ENCODE peak calls at places on chromosomes 11 and 22, in seven cellular contexts. V is esophagus muscularis mucosa, C is transverse colon, E is sigmoid colon, M is SK-N-SH, A is Panc1, Y is HCT116. B is an unnamed sample. For H3K36me3, the result is how much of the 10 kb centered on the place peaks cover.

GRCh38 chr11:126134461-126135155 is 71.9 kb upstream of the CDON start:
- DNase-seq in Y (no peak), M (no peak), C (no peak), V (no peak), E (peak), A (no peak), B (no peak)

GRCh38 chr11:63534895-63535461 is 1.6 kb upstream of the PLAAT4 start:
- DNase-seq in Y (no peak), M (no peak), V (no peak), C (no peak), A (no peak), E (no peak), B (no peak)

GRCh38 chr11:60933416-60933815 is 9.2 kb downstream of the TMEM132A start:
- DNase-seq in M (no peak), E (no peak), Y (no peak), C (no peak), A (no peak), V (no peak), B (no peak)

GRCh38 chr22:35212020-35212419 is 45.3 kb upstream of the HMGXB4 start:
- DNase-seq in M (no peak), E (no peak), A (no peak), V (no peak), Y (no peak), C (no peak), B (no peak)

GRCh38 chr22:23889620-23890019 is 4.6 kb upstream of the MIF start:
- DNase-seq in Y (no peak), C (no peak), V (no peak), M (no peak), A (no peak), E (no peak), B (no peak)

GRCh38 chr22:19476023-19476422 is 3.0 kb downstream of the UFD1 start:
- DNase-seq in A (no peak), C (no peak), M (no peak), V (no peak), E (no peak), Y (no peak), B (no peak)

GRCh38 chr22:43782448-43782847 is 29.7 kb downstream of the EFCAB6 start:
- DNase-seq in C (no peak), Y (no peak), V (no peak), M (no peak), A (no peak), E (no peak), B (no peak)

GRCh38 chr11:5891216-5891800 is 1.7 kb upstream of the OR52E5 start:
- DNase-seq in V (no peak), M (peak), A (peak), C (no peak), Y (no peak), E (no peak), B (peak)

GRCh38 chr11:10122337-10123197 is 171.5 kb downstream of the SBF2 start:
- DNase-seq in V (no peak), M (no peak), A (no peak), E (peak), Y (peak), C (no peak), B (no peak)

GRCh38 chr11:91742155-91742554 is 482.5 kb upstream of the FAT3 start:
- DNase-seq in E (no peak), C (no peak), A (no peak), V (no peak), Y (no peak), M (no peak), B (no peak)

GRCh38 chr11:30983143-30983542 is 386.4 kb downstream of the DCDC1 start:
- DNase-seq in A (no peak), V (no peak), C (no peak), M (no peak), Y (no peak), E (no peak), B (no peak)

GRCh38 chr22:49946612-49947295 is 13.8 kb upstream of the PIM3 start:
- DNase-seq in V (no peak), A (no peak), C (peak), Y (no peak), E (no peak), M (no peak), B (no peak)

GRCh38 chr11:35179466-35180135 is 40.6 kb downstream of the CD44 start:
- DNase-seq in E (no peak), Y (no peak), A (no peak), V (no peak), M (no peak), C (no peak), B (no peak)

GRCh38 chr22:29797351-29797750 is 30.2 kb downstream of the UQCR10 start:
- DNase-seq in V (no peak), Y (no peak), E (no peak), A (no peak), M (no peak), C (no peak), B (no peak)

GRCh38 chr11:6693342-6694228 is 10.4 kb upstream of the MRPL17 start:
- DNase-seq in C (no peak), E (peak), A (peak), Y (peak), V (no peak), M (no peak), B (peak)

GRCh38 chr11:68968306-68969255 is 12.2 kb downstream of the MRGPRD start:
- DNase-seq in E (peak), M (no peak), V (no peak), C (peak), A (no peak), Y (no peak), B (no peak)

GRCh38 chr22:19982991-19983578 is 33.5 kb downstream of the ARVCF start:
- DNase-seq in E (no peak), V (no peak), C (no peak), Y (no peak), A (no peak), M (no peak), B (no peak)

GRCh38 chr22:22716136-22716535 is 71.7 kb downstream of the GGTLC2 start:
- DNase-seq in A (no peak), Y (no peak), M (no peak), C (no peak), V (no peak), E (no peak), B (no peak)

GRCh38 chr22:27583930-27584329 is 217.6 kb downstream of the MN1 start:
- DNase-seq in V (no peak), Y (no peak), A (no peak), E (no peak), C (no peak), M (no peak), B (no peak)

GRCh38 chr11:92969634-92970347 is at the start of gene MTNR1B:
- DNase-seq in Y (no peak), A (no peak), V (no peak), M (peak), C (no peak), E (no peak), B (no peak)

GRCh38 chr11:87722756-87723599 is 452.3 kb downstream of the RAB38 start:
- DNase-seq in E (no peak), V (no peak), M (peak), C (peak), A (peak), Y (no peak), B (peak)

GRCh38 chr22:24429411-24430365 is 2.3 kb downstream of the ADORA2A start:
- DNase-seq in E (peak), C (no peak), Y (no peak), M (peak), A (no peak), V (no peak), B (peak)

GRCh38 chr11:77069969-77070582 is 3.3 kb downstream of the CAPN5 start:
- DNase-seq in Y (no peak), E (no peak), C (peak), M (no peak), V (no peak), A (no peak), B (no peak)

GRCh38 chr11:16184588-16184987 is 171.8 kb downstream of the SOX6 start:
- DNase-seq in A (peak), Y (no peak), E (no peak), C (peak), M (no peak), V (no peak), B (peak)

GRCh38 chr22:20131593-20131855 is at the start of gene ZDHHC8:
- DNase-seq in E (no peak), M (no peak), A (no peak), V (no peak), C (peak), Y (no peak), B (no peak)

GRCh38 chr11:63749624-63750023 is 19.0 kb downstream of the ZFTA start:
- DNase-seq in Y (no peak), A (no peak), E (no peak), V (no peak), C (no peak), M (no peak), B (no peak)

GRCh38 chr11:95230054-95231034 is 658 bp downstream of the SESN3 start:
- DNase-seq in V (peak), E (peak), M (no peak), C (peak), Y (no peak), A (no peak), B (peak)

GRCh38 chr11:12815150-12815523 is 140.9 kb downstream of the TEAD1 start:
- DNase-seq in E (no peak), A (no peak), V (no peak), Y (no peak), M (no peak), C (no peak), B (peak)

GRCh38 chr11:45855308-45855707 is 8.0 kb downstream of the CRY2 start:
- DNase-seq in V (no peak), C (no peak), M (no peak), A (no peak), E (no peak), Y (no peak), B (no peak)
- H3K36me3 ChIP-seq in V (under half), C (under half), M (under half), A (under half), E (under half), Y (under half), B (under half)

DNA sequence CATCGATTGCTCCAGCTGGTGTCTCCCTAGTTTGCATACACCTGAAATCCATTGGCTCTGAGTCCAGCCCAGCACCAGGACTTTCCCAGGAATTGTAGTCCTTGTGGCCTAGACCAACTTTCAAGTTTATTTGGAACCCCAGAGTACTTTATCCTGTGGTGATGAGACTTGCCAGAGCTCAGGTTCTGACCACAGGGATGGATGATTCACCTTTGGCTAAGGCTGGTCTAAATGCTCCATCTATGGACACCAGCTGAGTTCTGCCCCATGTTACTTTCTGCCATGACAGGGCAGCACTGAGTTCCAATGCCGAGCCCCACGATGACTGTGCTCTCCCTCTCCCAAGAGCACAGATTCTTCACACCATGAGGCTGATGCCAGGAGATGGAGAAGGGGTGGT is 17.3 kb upstream of the INSC start:
- DNase-seq in E (no peak), Y (no peak), C (no peak), M (no peak), V (peak), A (no peak), B (no peak)
- TF ChIP-seq CTCF in E (no peak), Y (no peak), C (no peak), M (no peak), V (no peak), A (no peak), B (no peak)

GRCh38 chr11:779120-779954 is 2.0 kb upstream of the GATD1 start:
- DNase-seq in E (no peak), A (no peak), V (no peak), C (peak), Y (no peak), M (no peak), B (no peak)

GRCh38 chr11:779955-780532 is 2.8 kb upstream of the GATD1 start:
- DNase-seq in A (no peak), Y (no peak), C (no peak), M (no peak), V (no peak), E (no peak), B (no peak)

GRCh38 chr11:776459-777287 is 614 bp downstream of the GATD1 start:
- DNase-seq in E (peak), Y (no peak), C (no peak), M (peak), A (no peak), V (no peak), B (peak)

GRCh38 chr11:774873-775592 is 2.3 kb downstream of the GATD1 start:
- DNase-seq in E (peak), A (no peak), V (no peak), M (no peak), C (no peak), Y (no peak), B (peak)

GRCh38 chr11:777288-778255 is at the start of gene GATD1:
- DNase-seq in M (peak), A (no peak), E (peak), Y (peak), C (peak), V (peak), B (peak)
- TF ChIP-seq POLR2AphosphoS5 in M (peak), A (peak), E (peak), Y (peak), C (peak), V (peak), B (peak)

DNA sequence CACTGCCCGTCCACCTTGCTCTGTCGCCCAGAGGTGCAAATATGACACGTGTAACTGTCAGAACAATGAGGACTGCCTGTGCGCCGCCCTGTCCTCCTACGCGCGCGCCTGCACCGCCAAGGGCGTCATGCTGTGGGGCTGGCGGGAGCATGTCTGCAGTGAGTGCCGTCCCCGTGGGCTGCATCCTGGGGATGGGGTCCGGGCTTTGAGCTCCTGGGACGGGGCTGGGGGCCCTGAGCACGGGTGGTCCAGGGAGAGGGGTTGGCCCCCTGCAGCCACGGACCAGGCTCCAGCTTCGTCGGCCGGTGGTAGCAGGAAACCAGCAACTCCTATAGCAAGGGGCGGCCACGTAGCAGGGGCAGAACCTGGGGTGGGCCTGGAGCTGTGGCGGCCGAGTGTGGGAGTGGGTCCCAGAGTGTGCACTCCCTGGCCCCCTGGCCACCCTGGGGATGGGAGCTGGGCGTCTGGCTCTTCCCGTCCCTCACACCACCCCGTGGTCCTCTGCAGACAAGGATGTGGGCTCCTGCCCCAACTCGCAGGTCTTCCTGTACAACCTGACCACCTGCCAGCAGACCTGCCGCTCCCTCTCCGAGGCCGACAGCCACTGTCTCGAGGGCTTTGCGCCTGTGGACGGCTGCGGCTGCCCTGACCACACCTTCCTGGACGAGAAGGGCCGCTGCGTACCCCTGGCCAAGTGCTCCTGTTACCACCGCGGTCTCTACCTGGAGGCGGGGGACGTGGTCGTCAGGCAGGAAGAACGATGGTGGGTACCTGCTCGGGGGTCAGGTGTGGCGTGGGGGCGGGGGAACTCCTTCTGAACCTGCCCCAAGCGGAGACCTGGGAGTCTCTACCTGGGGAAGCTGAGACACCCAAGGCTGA is 10.1 kb downstream of the MUC2 start:
- DNase-seq in Y (no peak), A (no peak), C (no peak), M (no peak), E (peak), V (no peak), B (no peak)
- H3K36me3 ChIP-seq in Y (under half), A (under half), C (under half), M (under half), E (under half), V (under half), B (under half)

GRCh38 chr11:65217441-65218423 is 36.0 kb downstream of the CAPN1 start:
- DNase-seq in C (no peak), M (no peak), Y (no peak), A (no peak), V (no peak), E (peak), B (no peak)
- TF ChIP-seq CTCF in C (no peak), M (no peak), Y (no peak), A (no peak), V (no peak), E (no peak), B (no peak)

B was measured in endothelial cell of umbilical vein.